ENCODE peak calls at places on chromosomes 16 and 17, in nine cellular contexts. V is HFF-Myc, N is fibroblast of the conjunctiva, H is epithelial cell of esophagus, I is lung, A is fibroblast of villous mesenchyme, B is neural crest cell, R is OCI-LY7, P is immature natural killer cell. K is an unnamed sample.

GRCh38 chr16:74667215-74667765 is 613 bp upstream of the RFWD3 start:
- DNase-seq in H (peak), I (no peak), A (peak), B (peak), P (peak), V (no peak), R (peak), N (no peak), K (peak)

GRCh38 chr17:47165137-47165536 is 24.0 kb downstream of the CDC27 start:
- DNase-seq in B (no peak), V (no peak), H (no peak), A (no peak), P (no peak), N (no peak), R (no peak), I (no peak), K (peak)

GRCh38 chr16:82741073-82741615 is 114.4 kb downstream of the CDH13 start:
- DNase-seq in V (peak), N (no peak), B (no peak), I (no peak), A (peak), H (peak), P (no peak), R (no peak), K (peak)

GRCh38 chr17:49814781-49815496 is 26.5 kb downstream of the KAT7 start:
- DNase-seq in A (no peak), B (no peak), V (no peak), N (no peak), H (no peak), I (no peak), P (no peak), R (no peak), K (no peak)

GRCh38 chr17:71427801-71428200 is 693.0 kb upstream of the SOX9 start:
- DNase-seq in R (no peak), B (no peak), P (no peak), I (no peak), H (peak), V (no peak), A (no peak), N (no peak), K (no peak)

GRCh38 chr17:67105213-67105612 is 60.9 kb downstream of the CACNG1 start:
- DNase-seq in B (no peak), P (no peak), A (peak), H (peak), N (no peak), R (no peak), I (no peak), V (no peak), K (peak)

GRCh38 chr16:19578378-19578851 is 22.9 kb downstream of the VPS35L start:
- DNase-seq in N (no peak), A (no peak), H (no peak), V (no peak), I (no peak), R (no peak), B (peak), P (no peak), K (no peak)

GRCh38 chr16:19935696-19936095 is 51.0 kb upstream of the GPRC5B start:
- DNase-seq in P (no peak), V (no peak), B (no peak), H (no peak), R (no peak), A (no peak), I (no peak), N (no peak), K (no peak)

GRCh38 chr17:61402073-61402541 is 2.5 kb downstream of the TBX2 start:
- DNase-seq in H (no peak), A (no peak), P (no peak), I (no peak), R (no peak), V (no peak), N (no peak), B (no peak), K (no peak)

GRCh38 chr17:42241871-42242270 is 34.3 kb downstream of the STAT5B start:
- DNase-seq in H (no peak), N (no peak), B (no peak), P (no peak), I (no peak), R (no peak), A (no peak), V (no peak), K (no peak)

GRCh38 chr16:48408688-48409087 is 23.5 kb upstream of the SIAH1 start:
- DNase-seq in I (no peak), B (no peak), N (no peak), V (no peak), P (no peak), R (no peak), H (peak), A (peak), K (peak)

GRCh38 chr17:7237761-7238417 is 1.4 kb downstream of the PHF23 start:
- DNase-seq in B (peak), P (peak), R (peak), I (peak), H (peak), N (peak), V (no peak), A (peak), K (peak)

GRCh38 chr17:81419333-81419885 is 24.2 kb downstream of the BAHCC1 start:
- DNase-seq in H (peak), V (no peak), N (peak), I (peak), A (peak), B (no peak), R (no peak), P (no peak), K (peak)

GRCh38 chr17:76947771-76948170 is 79.6 kb downstream of the MGAT5B start:
- DNase-seq in N (no peak), V (no peak), B (no peak), R (no peak), I (no peak), P (no peak), A (no peak), H (no peak), K (no peak)

GRCh38 chr17:29241015-29241963 is 5.4 kb upstream of the CRYBA1 start:
- DNase-seq in I (peak), P (no peak), B (peak), A (peak), V (peak), N (peak), H (peak), R (peak), K (peak)

GRCh38 chr16:31010539-31010938 is at the start of gene STX1B:
- DNase-seq in P (no peak), I (no peak), V (no peak), N (no peak), B (peak), R (no peak), A (no peak), H (no peak), K (no peak)

GRCh38 chr17:64537488-64537887 is 30.7 kb downstream of the CEP95 start:
- DNase-seq in H (no peak), A (no peak), P (no peak), V (no peak), N (no peak), R (no peak), I (no peak), B (no peak), K (no peak)

GRCh38 chr17:58658804-58659713 is 32.8 kb downstream of the TEX14 start:
- DNase-seq in P (peak), H (peak), R (peak), V (peak), N (peak), B (peak), A (peak), I (peak), K (peak)

GRCh38 chr16:77780378-77780837 is 8.0 kb upstream of the VAT1L start:
- DNase-seq in V (peak), P (no peak), N (peak), R (no peak), B (no peak), A (peak), I (no peak), H (peak), K (peak)

GRCh38 chr17:21287703-21288449 is 3.4 kb downstream of the MAP2K3 start:
- DNase-seq in B (no peak), R (peak), P (peak), H (peak), V (peak), A (peak), N (peak), I (peak), K (peak)

GRCh38 chr17:49545007-49545660 is 30.5 kb upstream of the NXPH3 start:
- DNase-seq in B (no peak), A (no peak), I (no peak), R (no peak), P (no peak), V (no peak), N (no peak), H (no peak), K (no peak)

GRCh38 chr17:31581022-31581483 is 189.6 kb downstream of the RAB11FIP4 start:
- DNase-seq in A (peak), N (peak), P (no peak), I (peak), B (no peak), H (peak), R (no peak), V (no peak), K (peak)

GRCh38 chr16:86735727-86736126 is 157.4 kb downstream of the FOXL1 start:
- DNase-seq in A (no peak), N (no peak), I (no peak), P (no peak), R (no peak), B (no peak), H (no peak), V (no peak), K (no peak)

GRCh38 chr16:79211581-79211980 is 389.0 kb downstream of the MAF start:
- DNase-seq in A (no peak), H (no peak), I (no peak), B (no peak), V (no peak), P (no peak), R (no peak), N (no peak), K (no peak)

GRCh38 chr16:89264800-89265550 is 47.5 kb downstream of the ZNF778 start:
- DNase-seq in B (no peak), V (no peak), P (no peak), R (no peak), I (no peak), A (no peak), N (no peak), H (no peak), K (no peak)

GRCh38 chr17:43018008-43018853 is 4.0 kb downstream of the VAT1 start:
- DNase-seq in A (no peak), I (no peak), N (no peak), P (peak), B (peak), H (no peak), R (no peak), V (no peak), K (peak)